ENCODE peak calls at places on chromosomes 5 and 9, in six cellular contexts. A, Y, S, B, T and R are unnamed samples.

GRCh38 chr5:139847790-139848507 is 52.3 kb downstream of the PSD2 start:
- DNase-seq in T (peak), B (no peak), A (peak), Y (peak), S (peak), R (no peak)

GRCh38 chr5:155616779-155617392 is 603.3 kb downstream of the KIF4B start:
- DNase-seq in A (no peak), Y (no peak), T (no peak), B (peak), S (no peak), R (no peak)

GRCh38 chr5:96852769-96853168 is 23.5 kb upstream of the ERAP2 start:
- DNase-seq in T (no peak), B (no peak), A (no peak), S (no peak), Y (no peak), R (no peak)

GRCh38 chr5:74953961-74954720 is 88.0 kb upstream of the FAM169A start:
- DNase-seq in S (no peak), B (no peak), T (no peak), A (peak), Y (no peak), R (no peak)

GRCh38 chr5:39448504-39449128 is 23.8 kb upstream of the DAB2 start:
- DNase-seq in Y (no peak), T (no peak), A (no peak), S (no peak), B (no peak), R (no peak)

GRCh38 chr5:149358294-149358651 is 427 bp downstream of the PCYOX1L start:
- DNase-seq in T (peak), A (no peak), S (no peak), Y (peak), B (peak), R (no peak)

GRCh38 chr5:67031689-67032088 is 164.9 kb downstream of the CD180 start:
- DNase-seq in S (no peak), Y (no peak), T (no peak), A (no peak), B (no peak), R (no peak)

GRCh38 chr5:73088026-73088425 is 32.3 kb upstream of the TMEM171 start:
- DNase-seq in T (no peak), B (no peak), S (no peak), Y (no peak), A (no peak), R (no peak)

GRCh38 chr9:95004452-95005275 is 278.2 kb downstream of the AOPEP start:
- DNase-seq in T (peak), A (no peak), B (peak), Y (peak), S (peak), R (no peak)

GRCh38 chr5:179612577-179613459 is 10.7 kb downstream of the HNRNPH1 start:
- DNase-seq in S (no peak), T (peak), A (no peak), B (no peak), Y (peak), R (no peak)

GRCh38 chr5:13830536-13830935 is 114.0 kb downstream of the DNAH5 start:
- DNase-seq in S (no peak), Y (no peak), T (no peak), A (no peak), B (no peak), R (no peak)

GRCh38 chr5:13833440-13833839 is 111.0 kb downstream of the DNAH5 start:
- DNase-seq in B (no peak), Y (no peak), S (no peak), A (no peak), T (no peak), R (no peak)

GRCh38 chr5:13831236-13831810 is 113.2 kb downstream of the DNAH5 start:
- DNase-seq in S (no peak), Y (no peak), B (no peak), T (no peak), A (no peak), R (peak)
- TF ChIP-seq CTCF in S (no peak), Y (no peak), B (no peak), T (no peak), A (no peak), R (peak)

GRCh38 chr5:137735531-137736284 is at the start of gene KLHL3:
- DNase-seq in S (peak), Y (peak), A (peak), T (no peak), B (no peak), R (no peak)
- H3K4me3 ChIP-seq in S (peak), Y (peak), A (peak), T (peak), B (peak), R (peak)

GRCh38 chr9:135575995-135576631 is 14.6 kb downstream of the PAEP start:
- DNase-seq in Y (no peak), A (no peak), S (no peak), T (no peak), B (no peak), R (no peak)
- TF ChIP-seq CTCF in Y (no peak), A (no peak), S (no peak), T (no peak), B (no peak), R (no peak)

GRCh38 chr5:94355817-94356216 is 262.6 kb downstream of the KIAA0825 start:
- DNase-seq in Y (no peak), S (no peak), B (no peak), T (no peak), A (no peak), R (no peak)
- H3K4me3 ChIP-seq in Y (no peak), S (no peak), B (no peak), T (no peak), A (no peak), R (no peak)

GRCh38 chr9:36969216-36969771 is 64.8 kb downstream of the PAX5 start:
- DNase-seq in Y (no peak), B (no peak), T (no peak), A (no peak), S (no peak), R (no peak)
- TF ChIP-seq CTCF in Y (no peak), B (no peak), T (no peak), A (peak), S (peak), R (no peak)

GRCh38 chr9:13446261-13446660 is 166.8 kb upstream of the MPDZ start:
- DNase-seq in S (no peak), B (no peak), Y (no peak), T (no peak), A (no peak), R (no peak)

GRCh38 chr9:13447551-13448422 is 168.3 kb upstream of the MPDZ start:
- DNase-seq in T (no peak), S (no peak), Y (no peak), A (no peak), B (no peak), R (no peak)

GRCh38 chr9:13446935-13447334 is 167.4 kb upstream of the MPDZ start:
- DNase-seq in A (no peak), T (no peak), Y (no peak), S (no peak), B (no peak), R (no peak)

GRCh38 chr9:13450723-13451122 is 171.2 kb upstream of the MPDZ start:
- DNase-seq in B (no peak), A (no peak), Y (no peak), T (no peak), S (no peak), R (no peak)

DNA sequence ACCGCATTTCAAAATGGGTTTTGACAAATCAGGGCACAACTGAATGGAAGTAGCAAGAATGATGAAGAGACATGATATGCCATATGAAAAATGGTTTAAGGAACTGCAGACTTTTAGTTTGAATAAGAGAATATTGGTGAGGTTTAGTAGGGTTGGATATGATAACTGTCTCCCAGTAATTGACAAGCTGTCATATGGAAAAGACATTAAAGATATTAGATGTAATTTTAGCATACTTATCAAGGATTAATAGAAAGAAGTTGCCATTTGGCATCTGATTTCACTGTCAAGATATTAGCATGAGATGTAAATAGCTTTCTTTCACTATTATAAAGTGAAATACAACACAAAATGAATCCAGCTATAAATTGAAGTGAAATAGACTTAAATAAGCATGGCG is 169.0 kb upstream of the MPDZ start:
- DNase-seq in S (no peak), A (no peak), Y (no peak), T (no peak), B (no peak), R (no peak)
- H3K4me3 ChIP-seq in S (no peak), A (no peak), Y (no peak), T (no peak), B (no peak), R (no peak)

DNA sequence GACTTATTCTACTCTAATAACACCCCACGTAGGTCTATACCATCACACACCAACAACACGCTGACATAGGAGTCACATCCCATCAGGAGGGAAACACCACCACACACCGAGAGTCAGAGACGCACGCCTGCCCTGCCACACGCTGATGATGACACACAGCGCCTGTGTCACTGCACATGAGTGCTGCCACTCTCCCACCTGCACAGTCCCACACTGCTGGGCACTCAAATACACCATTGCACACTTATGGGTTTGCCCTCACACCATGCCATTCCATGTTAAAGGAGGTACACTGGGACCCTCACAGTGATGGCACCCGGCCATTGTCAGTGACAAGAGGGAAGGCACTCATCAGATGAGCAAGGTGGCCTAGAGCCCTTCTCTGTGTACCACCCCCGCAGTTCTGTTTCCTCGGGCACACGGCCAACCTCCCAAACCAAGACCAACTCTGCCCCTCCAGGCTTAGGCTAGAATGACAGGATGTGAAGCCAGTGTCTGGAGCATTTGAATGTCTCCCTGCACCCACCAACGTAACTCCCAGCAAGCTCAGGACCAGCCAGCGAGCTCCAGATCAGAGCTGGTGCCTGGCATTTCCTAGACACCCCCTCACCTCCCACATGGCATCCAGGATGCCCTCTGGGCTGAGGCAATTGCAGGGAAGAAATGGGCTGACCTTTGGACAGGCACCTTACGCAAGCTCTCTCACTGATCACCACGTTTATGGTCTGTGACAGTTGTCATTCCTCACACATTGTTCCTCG is 3.6 kb upstream of the CPLX2 start:
- DNase-seq in Y (no peak), T (no peak), A (no peak), B (no peak), S (no peak), R (no peak)
- TF ChIP-seq CTCF in Y (no peak), T (no peak), A (no peak), B (no peak), S (no peak), R (peak)

DNA sequence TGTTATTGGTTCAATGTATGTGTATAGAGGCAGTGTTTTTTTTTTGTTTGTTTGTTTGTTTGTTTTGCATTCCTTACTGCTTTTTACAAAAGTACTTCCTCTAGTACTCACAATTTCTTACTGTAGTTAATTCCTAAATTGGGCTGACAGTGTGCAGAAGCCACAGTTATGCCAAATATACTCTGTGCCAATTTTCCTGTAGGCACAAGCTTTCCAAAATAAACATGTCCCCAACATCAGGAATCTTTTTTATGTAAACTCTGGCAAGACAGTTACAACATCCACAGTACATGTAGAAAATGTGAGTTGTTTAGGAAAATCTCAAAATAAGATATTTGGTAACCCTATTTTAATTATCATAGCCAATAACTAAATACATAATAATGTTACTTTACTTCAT is 161.6 kb upstream of the TSLP start:
- DNase-seq in A (no peak), S (no peak), T (no peak), B (no peak), Y (no peak), R (no peak)
- H3K4me3 ChIP-seq in A (no peak), S (no peak), T (no peak), B (no peak), Y (no peak), R (no peak)